ENCODE peak calls at places on chromosomes 5 and 9, in six cellular contexts. One of them, this sample, is unnamed.

GRCh38 chr5:172837640-172838039 is 3.6 kb downstream of the ERGIC1 start:
- DNase-seq in brain microvascular endothelial cell: no peak
- DNase-seq in astrocyte of the spinal cord: no peak
- DNase-seq in uterus: no peak
- DNase-seq in heart right ventricle: no peak
- DNase-seq in natural killer cell: peak
- DNase-seq in this sample: peak

GRCh38 chr5:177304392-177305119 is 957 bp downstream of the PRELID1 start:
- DNase-seq in brain microvascular endothelial cell: no peak
- DNase-seq in astrocyte of the spinal cord: no peak
- DNase-seq in uterus: no peak
- DNase-seq in heart right ventricle: no peak
- DNase-seq in natural killer cell: no peak
- DNase-seq in this sample: no peak

GRCh38 chr5:135179308-135179980 is 145.4 kb upstream of the PITX1 start:
- DNase-seq in brain microvascular endothelial cell: no peak
- DNase-seq in astrocyte of the spinal cord: no peak
- DNase-seq in uterus: no peak
- DNase-seq in heart right ventricle: no peak
- DNase-seq in natural killer cell: no peak
- DNase-seq in this sample: no peak

GRCh38 chr9:86274821-86275643 is 7.3 kb downstream of the ISCA1 start:
- DNase-seq in brain microvascular endothelial cell: no peak
- DNase-seq in astrocyte of the spinal cord: no peak
- DNase-seq in uterus: no peak
- DNase-seq in heart right ventricle: no peak
- DNase-seq in natural killer cell: no peak
- DNase-seq in this sample: no peak

GRCh38 chr5:142342128-142342981 is 17.5 kb upstream of the SPRY4 start:
- DNase-seq in brain microvascular endothelial cell: no peak
- DNase-seq in astrocyte of the spinal cord: peak
- DNase-seq in uterus: no peak
- DNase-seq in heart right ventricle: no peak
- DNase-seq in natural killer cell: no peak
- DNase-seq in this sample: no peak

GRCh38 chr9:93302586-93303257 is 118.8 kb downstream of the WNK2 start:
- DNase-seq in brain microvascular endothelial cell: peak
- DNase-seq in astrocyte of the spinal cord: peak
- DNase-seq in uterus: peak
- DNase-seq in heart right ventricle: peak
- DNase-seq in natural killer cell: no peak
- DNase-seq in this sample: peak

GRCh38 chr5:134581241-134581981 is 51.2 kb downstream of the SAR1B start:
- DNase-seq in brain microvascular endothelial cell: no peak
- DNase-seq in astrocyte of the spinal cord: no peak
- DNase-seq in uterus: peak
- DNase-seq in heart right ventricle: peak
- DNase-seq in natural killer cell: no peak
- DNase-seq in this sample: no peak

GRCh38 chr5:159385529-159385928 is 55.2 kb upstream of the IL12B start:
- DNase-seq in brain microvascular endothelial cell: no peak
- DNase-seq in astrocyte of the spinal cord: no peak
- DNase-seq in uterus: no peak
- DNase-seq in heart right ventricle: no peak
- DNase-seq in natural killer cell: no peak
- DNase-seq in this sample: no peak

GRCh38 chr5:158852622-158853021 is 247.1 kb downstream of the EBF1 start:
- DNase-seq in brain microvascular endothelial cell: no peak
- DNase-seq in astrocyte of the spinal cord: no peak
- DNase-seq in uterus: no peak
- DNase-seq in heart right ventricle: no peak
- DNase-seq in natural killer cell: no peak
- DNase-seq in this sample: peak

GRCh38 chr5:43947870-43948269 is 344.9 kb downstream of the NNT start:
- DNase-seq in brain microvascular endothelial cell: no peak
- DNase-seq in astrocyte of the spinal cord: no peak
- DNase-seq in uterus: no peak
- DNase-seq in heart right ventricle: no peak
- DNase-seq in natural killer cell: no peak
- DNase-seq in this sample: no peak

GRCh38 chr5:88393721-88394530 is 125.3 kb upstream of the TMEM161B start:
- DNase-seq in brain microvascular endothelial cell: no peak
- DNase-seq in astrocyte of the spinal cord: no peak
- DNase-seq in uterus: no peak
- DNase-seq in heart right ventricle: no peak
- DNase-seq in natural killer cell: no peak
- DNase-seq in this sample: no peak

GRCh38 chr9:114969269-114969668 is 38.9 kb upstream of the TNFSF8 start:
- DNase-seq in brain microvascular endothelial cell: no peak
- DNase-seq in astrocyte of the spinal cord: no peak
- DNase-seq in uterus: no peak
- DNase-seq in heart right ventricle: no peak
- DNase-seq in natural killer cell: no peak
- DNase-seq in this sample: no peak

GRCh38 chr9:63816742-63817621 is 1468.0 kb downstream of the FOXD4L5 start:
- DNase-seq in brain microvascular endothelial cell: peak
- DNase-seq in astrocyte of the spinal cord: peak
- DNase-seq in uterus: peak
- DNase-seq in heart right ventricle: peak
- DNase-seq in natural killer cell: peak
- DNase-seq in this sample: peak

GRCh38 chr5:33195431-33196128 is 245.2 kb upstream of the TARS1 start:
- DNase-seq in brain microvascular endothelial cell: peak
- DNase-seq in astrocyte of the spinal cord: peak
- DNase-seq in uterus: no peak
- DNase-seq in heart right ventricle: no peak
- DNase-seq in natural killer cell: no peak
- DNase-seq in this sample: no peak

GRCh38 chr9:105447814-105448812 is at the start of gene FSD1L:
- DNase-seq in brain microvascular endothelial cell: peak
- DNase-seq in astrocyte of the spinal cord: peak
- DNase-seq in uterus: peak
- DNase-seq in heart right ventricle: peak
- DNase-seq in natural killer cell: peak
- DNase-seq in this sample: peak

GRCh38 chr9:111599092-111599947 is at the start of gene PTGR1:
- DNase-seq in brain microvascular endothelial cell: peak
- DNase-seq in astrocyte of the spinal cord: peak
- DNase-seq in uterus: peak
- DNase-seq in heart right ventricle: peak
- DNase-seq in natural killer cell: peak
- DNase-seq in this sample: peak

GRCh38 chr5:73448451-73449136 is at the start of gene FOXD1:
- DNase-seq in brain microvascular endothelial cell: peak
- DNase-seq in astrocyte of the spinal cord: peak
- DNase-seq in uterus: peak
- DNase-seq in heart right ventricle: peak
- DNase-seq in natural killer cell: peak
- DNase-seq in this sample: peak

GRCh38 chr5:175321927-175322532 is 122.0 kb downstream of the DRD1 start:
- DNase-seq in brain microvascular endothelial cell: peak
- DNase-seq in astrocyte of the spinal cord: peak
- DNase-seq in uterus: no peak
- DNase-seq in heart right ventricle: peak
- DNase-seq in natural killer cell: no peak
- DNase-seq in this sample: peak

GRCh38 chr9:21558079-21558478 is 76.0 kb upstream of the IFNE start:
- DNase-seq in brain microvascular endothelial cell: no peak
- DNase-seq in astrocyte of the spinal cord: peak
- DNase-seq in uterus: no peak
- DNase-seq in heart right ventricle: no peak
- DNase-seq in natural killer cell: no peak
- DNase-seq in this sample: no peak

GRCh38 chr9:134564431-134565170 is 77.0 kb upstream of the COL5A1 start:
- DNase-seq in brain microvascular endothelial cell: peak
- DNase-seq in astrocyte of the spinal cord: peak
- DNase-seq in uterus: peak
- DNase-seq in heart right ventricle: no peak
- DNase-seq in natural killer cell: peak
- DNase-seq in this sample: no peak

GRCh38 chr9:71647094-71647591 is 121.2 kb downstream of the CEMIP2 start:
- DNase-seq in brain microvascular endothelial cell: peak
- DNase-seq in astrocyte of the spinal cord: peak
- DNase-seq in uterus: peak
- DNase-seq in heart right ventricle: peak
- DNase-seq in natural killer cell: no peak
- DNase-seq in this sample: no peak

GRCh38 chr5:159951387-159951786 is 35.1 kb downstream of the ADRA1B start:
- DNase-seq in brain microvascular endothelial cell: peak
- DNase-seq in astrocyte of the spinal cord: peak
- DNase-seq in uterus: no peak
- DNase-seq in heart right ventricle: no peak
- DNase-seq in natural killer cell: no peak
- DNase-seq in this sample: no peak

GRCh38 chr5:6962256-6962655 is 249.0 kb downstream of the TENT4A start:
- DNase-seq in brain microvascular endothelial cell: no peak
- DNase-seq in astrocyte of the spinal cord: no peak
- DNase-seq in uterus: no peak
- DNase-seq in heart right ventricle: no peak
- DNase-seq in natural killer cell: no peak
- DNase-seq in this sample: no peak

GRCh38 chr9:136268776-136269175 is 23.2 kb upstream of the QSOX2 start:
- DNase-seq in brain microvascular endothelial cell: no peak
- DNase-seq in astrocyte of the spinal cord: no peak
- DNase-seq in uterus: no peak
- DNase-seq in heart right ventricle: no peak
- DNase-seq in natural killer cell: no peak
- DNase-seq in this sample: no peak

GRCh38 chr5:175728885-175729828 is 71.3 kb downstream of the HRH2 start:
- DNase-seq in brain microvascular endothelial cell: peak
- DNase-seq in astrocyte of the spinal cord: no peak
- DNase-seq in uterus: no peak
- DNase-seq in heart right ventricle: no peak
- DNase-seq in natural killer cell: no peak
- DNase-seq in this sample: no peak

GRCh38 chr5:90421136-90421535 is 11.6 kb upstream of the CETN3 start:
- DNase-seq in brain microvascular endothelial cell: no peak
- DNase-seq in astrocyte of the spinal cord: no peak
- DNase-seq in uterus: no peak
- DNase-seq in heart right ventricle: no peak
- DNase-seq in natural killer cell: no peak
- DNase-seq in this sample: no peak

GRCh38 chr9:70534058-70534457 is 119.6 kb upstream of the KLF9 start:
- DNase-seq in brain microvascular endothelial cell: peak
- DNase-seq in astrocyte of the spinal cord: no peak
- DNase-seq in uterus: no peak
- DNase-seq in heart right ventricle: no peak
- DNase-seq in natural killer cell: no peak
- DNase-seq in this sample: no peak

GRCh38 chr9:122125158-122125890 is 32.2 kb upstream of the TTLL11 start:
- DNase-seq in brain microvascular endothelial cell: peak
- DNase-seq in astrocyte of the spinal cord: peak
- DNase-seq in uterus: peak
- DNase-seq in heart right ventricle: peak
- DNase-seq in natural killer cell: peak
- DNase-seq in this sample: peak
- TF ChIP-seq CTCF in brain microvascular endothelial cell: peak
- TF ChIP-seq CTCF in astrocyte of the spinal cord: peak
- TF ChIP-seq CTCF in uterus: peak
- TF ChIP-seq CTCF in heart right ventricle: peak
- TF ChIP-seq CTCF in natural killer cell: peak
- TF ChIP-seq CTCF in this sample: peak

DNA sequence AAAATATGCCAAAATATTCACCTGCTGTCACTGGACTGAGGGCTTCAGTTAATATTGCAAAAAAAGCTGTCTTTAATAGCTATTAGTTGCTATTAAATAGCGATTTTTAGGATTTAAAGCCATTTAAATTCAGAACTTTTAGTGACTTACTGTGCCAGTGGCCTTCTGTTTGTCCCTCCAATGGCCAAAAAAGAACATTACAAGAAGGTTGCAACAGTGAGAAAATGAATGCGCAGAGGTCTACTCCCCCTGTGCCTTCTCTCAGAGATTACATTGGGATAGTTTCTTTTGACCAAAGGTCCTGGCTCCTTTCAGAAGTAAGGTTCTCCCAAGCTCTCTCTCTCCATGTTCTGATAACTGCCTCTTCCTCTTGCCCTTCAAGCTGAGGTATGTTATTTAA is 930.3 kb upstream of the ARRDC3 start:
- DNase-seq in brain microvascular endothelial cell: no peak
- DNase-seq in astrocyte of the spinal cord: no peak
- DNase-seq in uterus: no peak
- DNase-seq in heart right ventricle: no peak
- DNase-seq in natural killer cell: no peak
- DNase-seq in this sample: no peak
- TF ChIP-seq CTCF in brain microvascular endothelial cell: no peak
- TF ChIP-seq CTCF in astrocyte of the spinal cord: peak
- TF ChIP-seq CTCF in uterus: no peak
- TF ChIP-seq CTCF in heart right ventricle: no peak
- TF ChIP-seq CTCF in natural killer cell: no peak
- TF ChIP-seq CTCF in this sample: no peak

GRCh38 chr5:15286659-15287058 is 213.3 kb upstream of the FBXL7 start:
- DNase-seq in brain microvascular endothelial cell: no peak
- DNase-seq in astrocyte of the spinal cord: no peak
- DNase-seq in uterus: no peak
- DNase-seq in heart right ventricle: peak
- DNase-seq in natural killer cell: no peak
- DNase-seq in this sample: no peak

GRCh38 chr5:15285901-15286583 is 213.9 kb upstream of the FBXL7 start:
- DNase-seq in brain microvascular endothelial cell: peak
- DNase-seq in astrocyte of the spinal cord: peak
- DNase-seq in uterus: no peak
- DNase-seq in heart right ventricle: peak
- DNase-seq in natural killer cell: no peak
- DNase-seq in this sample: no peak

GRCh38 chr5:15290953-15291352 is 209.0 kb upstream of the FBXL7 start:
- DNase-seq in brain microvascular endothelial cell: no peak
- DNase-seq in astrocyte of the spinal cord: no peak
- DNase-seq in uterus: no peak
- DNase-seq in heart right ventricle: no peak
- DNase-seq in natural killer cell: no peak
- DNase-seq in this sample: no peak
- TF ChIP-seq CTCF in brain microvascular endothelial cell: peak
- TF ChIP-seq CTCF in astrocyte of the spinal cord: no peak
- TF ChIP-seq CTCF in uterus: no peak
- TF ChIP-seq CTCF in heart right ventricle: no peak
- TF ChIP-seq CTCF in natural killer cell: no peak
- TF ChIP-seq CTCF in this sample: no peak

DNA sequence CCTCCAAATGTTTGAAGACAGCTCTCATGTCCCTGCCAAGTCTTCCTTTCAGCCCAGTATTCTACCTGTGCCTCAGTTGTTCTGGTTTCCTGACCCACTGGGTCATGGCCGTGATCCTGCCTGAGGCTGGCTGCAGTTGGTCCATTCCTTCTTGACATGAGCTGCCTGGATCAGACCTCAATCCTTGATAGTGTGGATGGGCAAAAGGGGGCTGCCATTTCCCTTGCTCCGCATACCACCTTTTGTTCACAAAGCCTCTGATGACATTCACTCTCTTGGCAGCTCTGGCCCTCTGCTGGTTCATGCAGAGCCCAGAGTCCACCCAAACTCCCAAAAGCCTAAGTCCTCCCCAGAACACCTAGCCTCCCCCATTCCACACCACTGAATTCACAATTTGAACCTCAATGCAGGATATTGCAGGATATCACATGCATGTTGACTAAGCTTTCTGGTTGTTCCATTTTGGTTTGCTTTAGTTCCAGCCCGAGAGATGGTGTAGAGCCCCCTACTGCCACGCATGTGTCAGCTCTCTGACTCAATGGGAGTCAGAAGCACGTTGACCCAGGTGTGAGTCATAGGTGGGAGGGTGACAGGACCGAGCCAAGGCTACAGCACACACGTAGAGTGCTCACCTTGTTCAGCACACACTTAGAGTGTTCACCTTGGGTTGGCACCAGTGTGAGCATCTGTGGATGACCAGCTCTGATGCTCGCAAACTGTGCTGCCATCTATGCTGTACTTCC is 137.2 kb downstream of the MTX3 start:
- DNase-seq in brain microvascular endothelial cell: no peak
- DNase-seq in astrocyte of the spinal cord: no peak
- DNase-seq in uterus: no peak
- DNase-seq in heart right ventricle: no peak
- DNase-seq in natural killer cell: no peak
- DNase-seq in this sample: no peak
- TF ChIP-seq CTCF in brain microvascular endothelial cell: no peak
- TF ChIP-seq CTCF in astrocyte of the spinal cord: no peak
- TF ChIP-seq CTCF in uterus: no peak
- TF ChIP-seq CTCF in heart right ventricle: no peak
- TF ChIP-seq CTCF in natural killer cell: no peak
- TF ChIP-seq CTCF in this sample: no peak